ENCODE peak calls at places on chromosomes 13 and 19, in nine cellular contexts. One of them, this sample, is unnamed. For H3K9me3, the result is how much of the 10 kb centered on the place peaks cover.

GRCh38 chr19:16654151-16654550 is 5.8 kb downstream of the SMIM7 start:
- DNase-seq in SK-N-SH: peak
- DNase-seq in trophoblast cell: no peak
- DNase-seq in tibial nerve: no peak
- DNase-seq in AG04450: no peak
- DNase-seq in stomach: no peak
- DNase-seq in tibial artery: no peak
- DNase-seq in left ventricle myocardium inferior: no peak
- DNase-seq in K562: peak
- DNase-seq in this sample: no peak

GRCh38 chr13:99501952-99502310 is 659 bp downstream of the TM9SF2 start:
- DNase-seq in trophoblast cell: peak
- DNase-seq in K562: no peak
- DNase-seq in tibial nerve: no peak
- DNase-seq in tibial artery: no peak
- DNase-seq in stomach: peak
- DNase-seq in SK-N-SH: no peak
- DNase-seq in left ventricle myocardium inferior: no peak
- DNase-seq in AG04450: no peak
- DNase-seq in this sample: no peak

GRCh38 chr13:112207124-112207523 is 140.2 kb downstream of the SOX1 start:
- DNase-seq in AG04450: no peak
- DNase-seq in K562: no peak
- DNase-seq in SK-N-SH: no peak
- DNase-seq in stomach: no peak
- DNase-seq in trophoblast cell: no peak
- DNase-seq in tibial nerve: no peak
- DNase-seq in tibial artery: no peak
- DNase-seq in left ventricle myocardium inferior: no peak
- DNase-seq in this sample: no peak

GRCh38 chr19:5147971-5148793 is 179.3 kb downstream of the KDM4B start:
- DNase-seq in tibial nerve: no peak
- DNase-seq in stomach: no peak
- DNase-seq in left ventricle myocardium inferior: peak
- DNase-seq in AG04450: no peak
- DNase-seq in trophoblast cell: peak
- DNase-seq in SK-N-SH: no peak
- DNase-seq in tibial artery: peak
- DNase-seq in K562: no peak
- DNase-seq in this sample: peak

GRCh38 chr19:28465317-28466086 is 747.4 kb downstream of the UQCRFS1 start:
- DNase-seq in stomach: no peak
- DNase-seq in trophoblast cell: no peak
- DNase-seq in tibial artery: no peak
- DNase-seq in tibial nerve: no peak
- DNase-seq in SK-N-SH: no peak
- DNase-seq in left ventricle myocardium inferior: no peak
- DNase-seq in AG04450: no peak
- DNase-seq in K562: no peak
- DNase-seq in this sample: peak

GRCh38 chr13:113924184-113924583 is 49.7 kb downstream of the C13orf46 start:
- DNase-seq in tibial artery: no peak
- DNase-seq in AG04450: no peak
- DNase-seq in SK-N-SH: no peak
- DNase-seq in tibial nerve: no peak
- DNase-seq in K562: no peak
- DNase-seq in trophoblast cell: no peak
- DNase-seq in left ventricle myocardium inferior: no peak
- DNase-seq in stomach: peak
- DNase-seq in this sample: no peak

GRCh38 chr13:112177459-112177858 is 110.5 kb downstream of the SOX1 start:
- DNase-seq in trophoblast cell: no peak
- DNase-seq in K562: no peak
- DNase-seq in tibial nerve: no peak
- DNase-seq in SK-N-SH: no peak
- DNase-seq in AG04450: no peak
- DNase-seq in stomach: no peak
- DNase-seq in left ventricle myocardium inferior: no peak
- DNase-seq in tibial artery: no peak
- DNase-seq in this sample: no peak

GRCh38 chr19:6528544-6529121 is 2.2 kb upstream of the TNFSF9 start:
- DNase-seq in stomach: no peak
- DNase-seq in left ventricle myocardium inferior: peak
- DNase-seq in K562: no peak
- DNase-seq in trophoblast cell: peak
- DNase-seq in SK-N-SH: no peak
- DNase-seq in tibial nerve: no peak
- DNase-seq in tibial artery: peak
- DNase-seq in AG04450: no peak
- DNase-seq in this sample: peak

GRCh38 chr19:5903502-5904301 is at the start of gene NDUFA11:
- DNase-seq in trophoblast cell: peak
- DNase-seq in stomach: peak
- DNase-seq in SK-N-SH: peak
- DNase-seq in tibial nerve: peak
- DNase-seq in left ventricle myocardium inferior: peak
- DNase-seq in AG04450: peak
- DNase-seq in tibial artery: peak
- DNase-seq in K562: peak
- DNase-seq in this sample: peak

GRCh38 chr19:55440411-55441105 is 2.5 kb downstream of the SHISA7 start:
- DNase-seq in SK-N-SH: peak
- DNase-seq in left ventricle myocardium inferior: no peak
- DNase-seq in tibial nerve: no peak
- DNase-seq in trophoblast cell: no peak
- DNase-seq in stomach: no peak
- DNase-seq in tibial artery: no peak
- DNase-seq in K562: peak
- DNase-seq in AG04450: no peak
- DNase-seq in this sample: no peak

GRCh38 chr19:55640043-55640576 is 692 bp upstream of the ZNF580 start:
- DNase-seq in AG04450: no peak
- DNase-seq in left ventricle myocardium inferior: peak
- DNase-seq in K562: peak
- DNase-seq in trophoblast cell: peak
- DNase-seq in tibial nerve: no peak
- DNase-seq in tibial artery: peak
- DNase-seq in stomach: peak
- DNase-seq in SK-N-SH: peak
- DNase-seq in this sample: peak

GRCh38 chr13:101942038-101942437 is 459.8 kb downstream of the FGF14 start:
- DNase-seq in AG04450: no peak
- DNase-seq in K562: no peak
- DNase-seq in tibial nerve: no peak
- DNase-seq in tibial artery: no peak
- DNase-seq in left ventricle myocardium inferior: no peak
- DNase-seq in SK-N-SH: peak
- DNase-seq in trophoblast cell: peak
- DNase-seq in stomach: no peak
- DNase-seq in this sample: no peak

GRCh38 chr13:83516781-83517180 is 365.5 kb downstream of the SLITRK1 start:
- DNase-seq in K562: no peak
- DNase-seq in SK-N-SH: no peak
- DNase-seq in trophoblast cell: no peak
- DNase-seq in tibial artery: no peak
- DNase-seq in left ventricle myocardium inferior: no peak
- DNase-seq in tibial nerve: no peak
- DNase-seq in AG04450: no peak
- DNase-seq in stomach: no peak
- DNase-seq in this sample: peak

GRCh38 chr13:99214691-99215090 is 14.0 kb downstream of the UBAC2 start:
- DNase-seq in stomach: no peak
- DNase-seq in trophoblast cell: no peak
- DNase-seq in K562: no peak
- DNase-seq in left ventricle myocardium inferior: no peak
- DNase-seq in tibial artery: no peak
- DNase-seq in AG04450: no peak
- DNase-seq in tibial nerve: no peak
- DNase-seq in SK-N-SH: no peak
- DNase-seq in this sample: no peak

GRCh38 chr19:48120505-48120904 is 9.9 kb upstream of the PLA2G4C start:
- DNase-seq in tibial artery: no peak
- DNase-seq in stomach: no peak
- DNase-seq in tibial nerve: no peak
- DNase-seq in left ventricle myocardium inferior: no peak
- DNase-seq in SK-N-SH: no peak
- DNase-seq in K562: peak
- DNase-seq in trophoblast cell: peak
- DNase-seq in AG04450: no peak
- DNase-seq in this sample: no peak

GRCh38 chr13:34708914-34709313 is 233.2 kb upstream of the NBEA start:
- DNase-seq in tibial artery: no peak
- DNase-seq in stomach: no peak
- DNase-seq in AG04450: no peak
- DNase-seq in SK-N-SH: no peak
- DNase-seq in tibial nerve: no peak
- DNase-seq in trophoblast cell: no peak
- DNase-seq in left ventricle myocardium inferior: no peak
- DNase-seq in K562: no peak
- DNase-seq in this sample: no peak

GRCh38 chr19:20858861-20859260 is 64.2 kb upstream of the ZNF85 start:
- DNase-seq in tibial nerve: no peak
- DNase-seq in stomach: no peak
- DNase-seq in left ventricle myocardium inferior: no peak
- DNase-seq in trophoblast cell: no peak
- DNase-seq in SK-N-SH: no peak
- DNase-seq in K562: no peak
- DNase-seq in tibial artery: no peak
- DNase-seq in AG04450: no peak
- DNase-seq in this sample: no peak

GRCh38 chr19:14347999-14348889 is 33.0 kb upstream of the ADGRE5 start:
- DNase-seq in left ventricle myocardium inferior: peak
- DNase-seq in trophoblast cell: peak
- DNase-seq in SK-N-SH: peak
- DNase-seq in stomach: peak
- DNase-seq in tibial artery: peak
- DNase-seq in K562: peak
- DNase-seq in tibial nerve: no peak
- DNase-seq in AG04450: no peak
- DNase-seq in this sample: peak

GRCh38 chr19:55266404-55266803 is 7.6 kb upstream of the PPP6R1 start:
- DNase-seq in SK-N-SH: no peak
- DNase-seq in AG04450: no peak
- DNase-seq in tibial artery: no peak
- DNase-seq in K562: no peak
- DNase-seq in left ventricle myocardium inferior: no peak
- DNase-seq in trophoblast cell: no peak
- DNase-seq in tibial nerve: no peak
- DNase-seq in stomach: no peak
- DNase-seq in this sample: no peak

GRCh38 chr19:41426952-41427646 is at the start of gene B3GNT8:
- DNase-seq in trophoblast cell: peak
- DNase-seq in tibial nerve: peak
- DNase-seq in AG04450: peak
- DNase-seq in SK-N-SH: peak
- DNase-seq in stomach: peak
- DNase-seq in tibial artery: peak
- DNase-seq in K562: peak
- DNase-seq in left ventricle myocardium inferior: peak
- DNase-seq in this sample: peak

GRCh38 chr19:38877781-38878574 is at the start of gene RINL:
- DNase-seq in left ventricle myocardium inferior: no peak
- DNase-seq in tibial nerve: no peak
- DNase-seq in stomach: peak
- DNase-seq in AG04450: no peak
- DNase-seq in tibial artery: no peak
- DNase-seq in trophoblast cell: no peak
- DNase-seq in SK-N-SH: peak
- DNase-seq in K562: peak
- DNase-seq in this sample: peak

DNA sequence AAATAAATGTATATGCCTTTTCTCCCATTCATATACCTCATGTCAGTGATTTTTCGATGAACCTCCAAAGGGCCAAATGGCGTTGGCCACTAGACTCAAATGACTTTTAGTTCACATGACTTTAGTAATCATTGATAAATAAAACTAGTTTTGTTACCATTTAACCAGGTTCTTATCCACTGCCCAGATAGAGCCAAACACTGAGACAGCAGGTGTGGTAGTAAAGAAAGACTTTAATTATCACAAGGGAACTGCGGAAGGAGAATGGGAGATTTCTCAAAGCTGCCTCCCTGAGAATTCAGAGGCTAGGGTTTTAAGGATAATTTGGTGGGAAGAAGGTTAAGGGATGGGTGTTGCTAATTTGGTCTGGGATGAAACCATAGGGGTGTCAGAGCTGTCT is 19.4 kb upstream of the KBTBD6 start:
- DNase-seq in stomach: no peak
- DNase-seq in left ventricle myocardium inferior: no peak
- DNase-seq in tibial nerve: no peak
- DNase-seq in tibial artery: no peak
- DNase-seq in trophoblast cell: no peak
- DNase-seq in K562: no peak
- DNase-seq in AG04450: no peak
- DNase-seq in SK-N-SH: no peak
- DNase-seq in this sample: no peak
- H3K9me3 ChIP-seq in stomach: under half
- H3K9me3 ChIP-seq in left ventricle myocardium inferior: half or more
- H3K9me3 ChIP-seq in tibial nerve: under half
- H3K9me3 ChIP-seq in tibial artery: under half
- H3K9me3 ChIP-seq in trophoblast cell: under half
- H3K9me3 ChIP-seq in K562: under half
- H3K9me3 ChIP-seq in AG04450: under half
- H3K9me3 ChIP-seq in SK-N-SH: under half
- H3K9me3 ChIP-seq in this sample: half or more

GRCh38 chr19:57552432-57552831 is 7.2 kb downstream of the ZNF550 start:
- DNase-seq in K562: no peak
- DNase-seq in stomach: no peak
- DNase-seq in tibial nerve: no peak
- DNase-seq in SK-N-SH: no peak
- DNase-seq in left ventricle myocardium inferior: no peak
- DNase-seq in tibial artery: no peak
- DNase-seq in AG04450: no peak
- DNase-seq in trophoblast cell: no peak
- DNase-seq in this sample: no peak

GRCh38 chr19:57546513-57546912 is 13.2 kb downstream of the ZNF550 start:
- DNase-seq in AG04450: no peak
- DNase-seq in trophoblast cell: no peak
- DNase-seq in tibial nerve: no peak
- DNase-seq in left ventricle myocardium inferior: no peak
- DNase-seq in tibial artery: no peak
- DNase-seq in K562: no peak
- DNase-seq in SK-N-SH: no peak
- DNase-seq in stomach: no peak
- DNase-seq in this sample: no peak
- H3K9me3 ChIP-seq in AG04450: half or more
- H3K9me3 ChIP-seq in trophoblast cell: under half
- H3K9me3 ChIP-seq in tibial nerve: under half
- H3K9me3 ChIP-seq in left ventricle myocardium inferior: half or more
- H3K9me3 ChIP-seq in tibial artery: half or more
- H3K9me3 ChIP-seq in K562: under half
- H3K9me3 ChIP-seq in SK-N-SH: under half
- H3K9me3 ChIP-seq in stomach: half or more
- H3K9me3 ChIP-seq in this sample: half or more

GRCh38 chr19:24142771-24143170 is 55.8 kb downstream of the ZNF254 start:
- DNase-seq in K562: no peak
- DNase-seq in AG04450: no peak
- DNase-seq in stomach: no peak
- DNase-seq in tibial artery: no peak
- DNase-seq in tibial nerve: no peak
- DNase-seq in left ventricle myocardium inferior: no peak
- DNase-seq in trophoblast cell: no peak
- DNase-seq in SK-N-SH: no peak
- DNase-seq in this sample: no peak
- H3K9me3 ChIP-seq in K562: under half
- H3K9me3 ChIP-seq in AG04450: under half
- H3K9me3 ChIP-seq in stomach: under half
- H3K9me3 ChIP-seq in tibial artery: half or more
- H3K9me3 ChIP-seq in tibial nerve: under half
- H3K9me3 ChIP-seq in left ventricle myocardium inferior: half or more
- H3K9me3 ChIP-seq in trophoblast cell: under half
- H3K9me3 ChIP-seq in SK-N-SH: under half
- H3K9me3 ChIP-seq in this sample: half or more

GRCh38 chr19:44315883-44316282 is 11.1 kb upstream of the ZNF235 start:
- DNase-seq in trophoblast cell: no peak
- DNase-seq in SK-N-SH: no peak
- DNase-seq in AG04450: no peak
- DNase-seq in tibial artery: no peak
- DNase-seq in left ventricle myocardium inferior: no peak
- DNase-seq in stomach: no peak
- DNase-seq in K562: no peak
- DNase-seq in tibial nerve: no peak
- DNase-seq in this sample: no peak
- H3K9me3 ChIP-seq in trophoblast cell: under half
- H3K9me3 ChIP-seq in SK-N-SH: under half
- H3K9me3 ChIP-seq in AG04450: under half
- H3K9me3 ChIP-seq in tibial artery: half or more
- H3K9me3 ChIP-seq in left ventricle myocardium inferior: half or more
- H3K9me3 ChIP-seq in stomach: under half
- H3K9me3 ChIP-seq in K562: under half
- H3K9me3 ChIP-seq in tibial nerve: under half
- H3K9me3 ChIP-seq in this sample: half or more